ENCODE peak calls at places on chromosomes 4 and X, in ten cellular contexts. P is gastrocnemius medialis, U is IMR-90, W is A673, F is upper lobe of left lung, Q is left ventricle myocardium inferior, R is DND-41, I is uterus, D is heart left ventricle, E is tibial artery. Z is an unnamed sample.

GRCh38 chr4:126396703-126397102 is 1081.9 kb downstream of the FAT4 start:
- DNase-seq in P (no peak), U (no peak), W (no peak), F (no peak), Q (no peak), R (no peak), I (no peak), D (no peak), E (no peak), Z (no peak)

GRCh38 chrX:68416592-68416991 is 16.7 kb downstream of the OPHN1 start:
- DNase-seq in P (no peak), U (no peak), W (no peak), F (no peak), Q (no peak), R (no peak), I (no peak), D (no peak), E (no peak), Z (no peak)

GRCh38 chr4:22474636-22475310 is 41.1 kb downstream of the ADGRA3 start:
- DNase-seq in P (no peak), U (peak; percentile 77), W (peak; percentile 38), F (no peak), Q (no peak), R (no peak), I (no peak), D (no peak), E (no peak), Z (no peak)

GRCh38 chrX:112058766-112059165 is 23.8 kb downstream of the TRPC5 start:
- DNase-seq in P (no peak), U (no peak), W (no peak), F (no peak), Q (no peak), R (no peak), I (no peak), D (no peak), E (no peak), Z (no peak)

GRCh38 chrX:69093960-69094935 is 71.0 kb downstream of the PJA1 start:
- DNase-seq in P (peak; percentile 28), U (peak; percentile 60), W (peak; percentile 81), F (no peak), Q (no peak), R (peak; percentile 30), I (peak; percentile 37), D (no peak), E (no peak), Z (no peak)

GRCh38 chr4:141223418-141223817 is 2.7 kb downstream of the ZNF330 start:
- DNase-seq in P (no peak), U (no peak), W (no peak), F (no peak), Q (no peak), R (no peak), I (no peak), D (no peak), E (no peak), Z (no peak)

GRCh38 chr4:106763044-106763443 is 273.1 kb downstream of the DKK2 start:
- DNase-seq in P (no peak), U (no peak), W (no peak), F (no peak), Q (no peak), R (no peak), I (no peak), D (no peak), E (no peak), Z (no peak)

GRCh38 chr4:1793940-1794808 is 1.1 kb downstream of the FGFR3 start:
- DNase-seq in P (no peak), U (no peak), W (no peak), F (peak; percentile 87), Q (no peak), R (no peak), I (no peak), D (no peak), E (no peak), Z (no peak)

GRCh38 chr4:118760493-118760892 is 75.3 kb downstream of the METTL14 start:
- DNase-seq in P (no peak), U (no peak), W (no peak), F (no peak), Q (no peak), R (no peak), I (no peak), D (no peak), E (no peak), Z (no peak)

GRCh38 chr4:118761387-118762016 is 74.4 kb downstream of the SEC24D start:
- DNase-seq in P (no peak), U (no peak), W (no peak), F (no peak), Q (no peak), R (no peak), I (no peak), D (no peak), E (no peak), Z (no peak)

GRCh38 chr4:118759481-118759880 is 74.3 kb downstream of the METTL14 start:
- DNase-seq in P (no peak), U (no peak), W (no peak), F (no peak), Q (no peak), R (no peak), I (no peak), D (no peak), E (no peak), Z (no peak)

GRCh38 chr4:118758293-118758692 is 73.1 kb downstream of the METTL14 start:
- DNase-seq in P (no peak), U (peak; percentile 85), W (no peak), F (no peak), Q (no peak), R (no peak), I (no peak), D (no peak), E (no peak), Z (no peak)

DNA sequence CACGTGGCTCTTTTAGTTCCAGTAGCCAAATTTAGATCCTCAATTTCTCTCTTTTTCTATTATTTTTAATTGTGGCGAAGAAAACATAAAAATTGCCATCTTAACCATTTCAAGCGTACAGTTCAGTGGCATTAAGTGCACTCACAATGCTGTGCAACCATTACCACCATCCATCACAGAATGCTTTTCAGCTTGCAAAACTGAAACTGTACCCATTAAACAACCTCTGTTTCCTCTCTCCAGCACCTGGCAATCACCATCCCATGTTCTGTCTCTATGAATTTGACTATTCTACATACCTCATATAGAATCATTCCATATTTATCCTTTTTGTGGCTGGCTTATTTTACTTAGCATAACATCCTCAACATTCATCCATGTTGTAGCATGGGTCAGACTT is 74.9 kb downstream of the METTL14 start:
- DNase-seq in P (no peak), U (no peak), W (no peak), F (no peak), Q (no peak), R (no peak), I (no peak), D (no peak), E (no peak), Z (no peak)
- H3K27ac ChIP-seq in P (peak overlapping the region; percentile 51), U (no peak overlapping the region), W (no peak overlapping the region), F (no peak overlapping the region), Q (peak overlapping the region; percentile 89), R (no peak overlapping the region), I (peak overlapping the region; percentile 97), D (peak overlapping the region; percentile 81), E (peak overlapping the region; percentile 84), Z (peak overlapping the region; percentile 61)

GRCh38 chr4:112840061-112840460 is 203.1 kb downstream of the LARP7 start:
- DNase-seq in P (no peak), U (peak; percentile 7), W (no peak), F (no peak), Q (no peak), R (no peak), I (no peak), D (no peak), E (no peak), Z (no peak)
- H3K27ac ChIP-seq in P (no peak overlapping the region), U (no peak overlapping the region), W (no peak overlapping the region), F (no peak overlapping the region), Q (no peak overlapping the region), R (no peak overlapping the region), I (no peak overlapping the region), D (no peak overlapping the region), E (no peak overlapping the region), Z (no peak overlapping the region)

GRCh38 chr4:151576627-151577026 is 167.7 kb downstream of the FHIP1A start:
- DNase-seq in P (no peak), U (no peak), W (no peak), F (no peak), Q (no peak), R (no peak), I (no peak), D (no peak), E (no peak), Z (no peak)

GRCh38 chr4:151575646-151576045 is 166.7 kb downstream of the FHIP1A start:
- DNase-seq in P (no peak), U (no peak), W (no peak), F (no peak), Q (no peak), R (no peak), I (no peak), D (no peak), E (no peak), Z (no peak)

GRCh38 chr4:151573474-151573873 is 164.5 kb downstream of the FHIP1A start:
- DNase-seq in P (no peak), U (no peak), W (no peak), F (no peak), Q (no peak), R (no peak), I (no peak), D (no peak), E (no peak), Z (no peak)

GRCh38 chr4:151573945-151574344 is 165.0 kb downstream of the FHIP1A start:
- DNase-seq in P (no peak), U (no peak), W (no peak), F (no peak), Q (no peak), R (no peak), I (no peak), D (no peak), E (no peak), Z (no peak)

DNA sequence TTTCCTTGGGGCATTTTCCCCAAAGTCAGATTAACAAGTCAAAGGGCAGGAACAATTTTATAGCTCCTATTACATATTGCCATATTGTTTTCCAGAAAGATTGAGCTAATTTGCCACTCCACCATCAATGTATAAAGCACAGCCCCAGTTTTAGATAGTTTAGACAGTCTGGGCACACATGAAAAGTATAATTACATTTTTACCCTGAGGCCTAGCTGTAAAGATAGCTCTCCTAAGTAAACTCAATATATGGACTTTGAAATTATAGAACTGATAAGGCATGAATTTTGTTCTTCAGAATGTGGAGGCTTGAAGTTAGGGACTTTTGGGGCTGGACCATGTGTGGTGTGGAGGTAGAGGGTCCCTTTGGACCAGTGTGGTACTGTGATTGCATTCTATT is 166.0 kb downstream of the FHIP1A start:
- DNase-seq in P (no peak), U (no peak), W (no peak), F (no peak), Q (no peak), R (no peak), I (no peak), D (no peak), E (no peak), Z (no peak)
- H3K27ac ChIP-seq in P (peak overlapping the region; percentile 54), U (no peak overlapping the region), W (no peak overlapping the region), F (no peak overlapping the region), Q (no peak overlapping the region), R (no peak overlapping the region), I (no peak overlapping the region), D (no peak overlapping the region), E (no peak overlapping the region), Z (no peak overlapping the region)

GRCh38 chr4:140097572-140097971 is 56.4 kb downstream of the MAML3 start:
- DNase-seq in P (no peak), U (no peak), W (no peak), F (no peak), Q (no peak), R (no peak), I (no peak), D (no peak), E (no peak), Z (no peak)

GRCh38 chr4:140096921-140097320 is 57.1 kb downstream of the MAML3 start:
- DNase-seq in P (no peak), U (peak; percentile 44), W (no peak), F (no peak), Q (no peak), R (no peak), I (no peak), D (no peak), E (no peak), Z (no peak)

GRCh38 chr4:140099993-140100392 is 54.0 kb downstream of the MAML3 start:
- DNase-seq in P (peak; percentile 25), U (peak; percentile 28), W (peak; percentile 83), F (no peak), Q (peak; percentile 42), R (peak; percentile 86), I (no peak), D (peak; percentile 68), E (peak; percentile 79), Z (peak; percentile 68)

GRCh38 chr4:140096483-140096861 is 57.5 kb downstream of the MAML3 start:
- DNase-seq in P (no peak), U (no peak), W (no peak), F (no peak), Q (no peak), R (no peak), I (no peak), D (no peak), E (no peak), Z (no peak)

GRCh38 chr4:140098481-140099132 is 55.4 kb downstream of the MAML3 start:
- DNase-seq in P (no peak), U (peak; percentile 87), W (peak; percentile 40), F (no peak), Q (no peak), R (no peak), I (no peak), D (no peak), E (no peak), Z (no peak)
- H3K27ac ChIP-seq in P (peak overlapping the region; percentile 81), U (peak overlapping the region; percentile 62), W (peak overlapping the region; percentile 70), F (peak overlapping the region; percentile 91), Q (peak overlapping the region; percentile 90), R (peak overlapping the region; percentile 80), I (peak overlapping the region; percentile 78), D (peak overlapping the region; percentile 79), E (peak overlapping the region; percentile 14), Z (peak overlapping the region; percentile 67)